ENCODE peak calls at places on chromosomes 13 and 19, in eight cellular contexts. Y, Q, S, D, J, W, X and E are unnamed samples.

GRCh38 chr13:48625396-48626076 is 28.2 kb upstream of the CYSLTR2 start:
- DNase-seq in Y (no peak), Q (no peak), S (no peak), D (no peak), J (no peak), W (no peak), X (no peak), E (no peak)

GRCh38 chr13:95382906-95383305 is 81.7 kb upstream of the ABCC4 start:
- DNase-seq in Y (no peak), Q (no peak), S (no peak), D (no peak), J (no peak), W (no peak), X (no peak), E (no peak)

GRCh38 chr13:112489199-112489598 is 98.8 kb downstream of the TUBGCP3 start:
- DNase-seq in Y (no peak), Q (no peak), S (no peak), D (no peak), J (no peak), W (no peak), X (no peak), E (no peak)

GRCh38 chr19:49475995-49476880 is 2.2 kb downstream of the FLT3LG start:
- DNase-seq in Y (no peak), Q (no peak), S (no peak), D (no peak), J (peak), W (no peak), X (no peak), E (peak)

GRCh38 chr13:105202384-105202783 is 1333.1 kb downstream of the EFNB2 start:
- DNase-seq in Y (peak), Q (peak), S (no peak), D (no peak), J (no peak), W (no peak), X (no peak), E (peak)

GRCh38 chr19:45767881-45768643 is 990 bp downstream of the SIX5 start:
- DNase-seq in Y (peak), Q (peak), S (peak), D (peak), J (peak), W (peak), X (no peak), E (peak)

GRCh38 chr19:56765107-56765506 is 75.4 kb downstream of the PEG3 start:
- DNase-seq in Y (no peak), Q (no peak), S (no peak), D (no peak), J (peak), W (no peak), X (no peak), E (no peak)

GRCh38 chr19:6457958-6458694 is 1.5 kb downstream of the SLC25A23 start:
- DNase-seq in Y (no peak), Q (peak), S (no peak), D (no peak), J (no peak), W (no peak), X (no peak), E (no peak)

GRCh38 chr19:40600086-40600917 is 867 bp upstream of the LTBP4 start:
- DNase-seq in Y (no peak), Q (no peak), S (no peak), D (no peak), J (peak), W (no peak), X (no peak), E (no peak)

GRCh38 chr13:40488869-40489391 is 177.5 kb downstream of the FOXO1 start:
- DNase-seq in Y (no peak), Q (no peak), S (no peak), D (no peak), J (no peak), W (no peak), X (no peak), E (no peak)

GRCh38 chr19:6421075-6422014 is 3.3 kb downstream of the KHSRP start:
- DNase-seq in Y (no peak), Q (no peak), S (no peak), D (no peak), J (no peak), W (no peak), X (no peak), E (no peak)

GRCh38 chr19:13006431-13007281 is 11.4 kb downstream of the NFIX start:
- DNase-seq in Y (no peak), Q (no peak), S (no peak), D (no peak), J (peak), W (no peak), X (no peak), E (no peak)

GRCh38 chr13:23561261-23561660 is 9.0 kb upstream of the TNFRSF19 start:
- DNase-seq in Y (no peak), Q (no peak), S (no peak), D (no peak), J (no peak), W (no peak), X (no peak), E (peak)

GRCh38 chr19:3625996-3626472 is 556 bp downstream of the CACTIN start:
- DNase-seq in Y (no peak), Q (peak), S (no peak), D (no peak), J (no peak), W (no peak), X (peak), E (no peak)

GRCh38 chr13:113930711-113931637 is 42.9 kb downstream of the C13orf46 start:
- DNase-seq in Y (no peak), Q (no peak), S (no peak), D (no peak), J (no peak), W (no peak), X (no peak), E (no peak)

GRCh38 chr19:46919324-46919723 is 58.5 kb downstream of the ARHGAP35 start:
- DNase-seq in Y (no peak), Q (peak), S (no peak), D (peak), J (no peak), W (peak), X (no peak), E (no peak)

GRCh38 chr19:55537741-55538111 is 793 bp upstream of the SBK2 start:
- DNase-seq in Y (no peak), Q (peak), S (no peak), D (no peak), J (no peak), W (no peak), X (no peak), E (no peak)

GRCh38 chr13:71605744-71606143 is 261.3 kb downstream of the DACH1 start:
- DNase-seq in Y (no peak), Q (peak), S (no peak), D (no peak), J (no peak), W (no peak), X (no peak), E (no peak)

GRCh38 chr13:61002686-61003085 is 413.0 kb downstream of the PCDH20 start:
- DNase-seq in Y (no peak), Q (no peak), S (no peak), D (no peak), J (no peak), W (no peak), X (no peak), E (no peak)

GRCh38 chr19:44003461-44004134 is 841 bp downstream of the ZNF230 start:
- DNase-seq in Y (no peak), Q (peak), S (no peak), D (peak), J (peak), W (peak), X (peak), E (peak)

GRCh38 chr13:30355405-30355741 is 48.0 kb upstream of the KATNAL1 start:
- DNase-seq in Y (no peak), Q (no peak), S (no peak), D (no peak), J (no peak), W (no peak), X (no peak), E (no peak)